ENCODE peak calls at places on chromosomes 3 and 15, in four cellular contexts. X is right atrium auricular region; U is stimulated activated CD4-positive, alpha-beta T cell treated with anti-CD3 and anti-CD28 coated beads, TNF-alpha, amount 100 ng/mL, for 48 hours; A is LoVo. D is an unnamed sample.

GRCh38 chr3:126750760-126751129 is 46.7 kb downstream of the CHCHD6 start:
- DNase-seq in X (no peak), U (no peak), A (no peak), D (no peak)

GRCh38 chr3:184417619-184418327 is 37.9 kb downstream of the CHRD start:
- DNase-seq in X (no peak), U (peak), A (peak), D (peak)

GRCh38 chr3:12041476-12041875 is 37.3 kb downstream of the SYN2 start:
- DNase-seq in X (no peak), U (no peak), A (no peak), D (no peak)

GRCh38 chr15:62492900-62493299 is 327.8 kb upstream of the C2CD4B start:
- DNase-seq in X (no peak), U (no peak), A (no peak), D (no peak)

GRCh38 chr3:129211772-129212171 is 28.1 kb upstream of the CNBP start:
- DNase-seq in X (peak), U (no peak), A (peak), D (peak)

GRCh38 chr3:127008236-127008635 is 25.3 kb downstream of the PLXNA1 start:
- DNase-seq in X (no peak), U (no peak), A (no peak), D (no peak)

GRCh38 chr15:84099181-84099580 is 136.4 kb upstream of the GOLGA6L4 start:
- DNase-seq in X (no peak), U (no peak), A (no peak), D (no peak)

GRCh38 chr3:126554560-126555525 is 3.9 kb downstream of the C3orf22 start:
- DNase-seq in X (peak), U (no peak), A (no peak), D (no peak)

GRCh38 chr15:58701376-58701775 is 48.1 kb downstream of the ADAM10 start:
- DNase-seq in X (no peak), U (no peak), A (no peak), D (no peak)

GRCh38 chr3:8518138-8518537 is 16.5 kb downstream of the LMCD1 start:
- DNase-seq in X (no peak), U (no peak), A (no peak), D (no peak)

GRCh38 chr3:71397046-71397445 is 186.5 kb downstream of the FOXP1 start:
- DNase-seq in X (no peak), U (no peak), A (peak), D (peak)

GRCh38 chr15:89785064-89785770 is 9.1 kb downstream of the MESP2 start:
- DNase-seq in X (no peak), U (no peak), A (peak), D (no peak)

GRCh38 chr15:74312445-74313007 is 54.9 kb downstream of the CYP11A1 start:
- DNase-seq in X (no peak), U (no peak), A (no peak), D (no peak)

GRCh38 chr3:122356402-122356801 is 26.6 kb downstream of the MIX23 start:
- DNase-seq in X (no peak), U (no peak), A (no peak), D (peak)

GRCh38 chr3:188202358-188203138 is 48.6 kb downstream of the LPP start:
- DNase-seq in X (peak), U (no peak), A (no peak), D (peak)

GRCh38 chr3:14914777-14915113 is 32.6 kb upstream of the NR2C2 start:
- DNase-seq in X (no peak), U (no peak), A (no peak), D (no peak)

GRCh38 chr3:139561428-139561827 is 21.9 kb upstream of the RBP1 start:
- DNase-seq in X (no peak), U (no peak), A (no peak), D (peak)

GRCh38 chr3:56930706-56931105 is 129.0 kb upstream of the ARHGEF3 start:
- DNase-seq in X (no peak), U (no peak), A (no peak), D (no peak)

GRCh38 chr3:128095222-128095703 is 28.3 kb downstream of the RUVBL1 start:
- DNase-seq in X (no peak), U (peak), A (peak), D (peak)

GRCh38 chr3:15520185-15520584 is 1.3 kb downstream of the COLQ start:
- DNase-seq in X (no peak), U (no peak), A (no peak), D (peak)

GRCh38 chr15:85646538-85647091 is 148.1 kb downstream of the KLHL25 start:
- DNase-seq in X (no peak), U (no peak), A (no peak), D (no peak)

GRCh38 chr15:69412274-69412673 is 1.9 kb upstream of the KIF23 start:
- DNase-seq in X (no peak), U (no peak), A (no peak), D (no peak)

GRCh38 chr3:16907245-16907644 is 22.5 kb downstream of the PLCL2 start:
- DNase-seq in X (no peak), U (no peak), A (no peak), D (no peak)

GRCh38 chr3:17195192-17195611 is 310.4 kb downstream of the PLCL2 start:
- DNase-seq in X (no peak), U (no peak), A (no peak), D (peak)